ENCODE peak calls at places on chromosomes 4 and X, in ten cellular contexts. One of them, this sample, is unnamed.

GRCh38 chrX:129823115-129823514 is 20.6 kb downstream of the ZDHHC9 start:
- DNase-seq in memory B cell: peak
- DNase-seq in fibroblast of villous mesenchyme: peak
- DNase-seq in activated CD8-positive, alpha-beta memory T cell treated with anti-CD3 and anti-CD28 coated beads for 4 hours: no peak
- DNase-seq in body of pancreas: peak
- DNase-seq in NCI-H2029 treated with DMSO at 0.1 percent for 48 hours: peak
- DNase-seq in amygdala: no peak
- DNase-seq in T47D: peak
- DNase-seq in stimulated activated CD8-positive, alpha-beta memory T cell treated with anti-CD3 and anti-CD28 coated beads, Interleukin-15, amount 100 ng/mL, for 1 hour: no peak
- DNase-seq in Caco-2: peak
- DNase-seq in this sample: no peak

GRCh38 chr4:86294883-86295282 is 65.0 kb downstream of the MAPK10 start:
- DNase-seq in Caco-2: no peak
- DNase-seq in stimulated activated CD8-positive, alpha-beta memory T cell treated with anti-CD3 and anti-CD28 coated beads, Interleukin-15, amount 100 ng/mL, for 1 hour: no peak
- DNase-seq in body of pancreas: no peak
- DNase-seq in memory B cell: no peak
- DNase-seq in activated CD8-positive, alpha-beta memory T cell treated with anti-CD3 and anti-CD28 coated beads for 4 hours: no peak
- DNase-seq in T47D: no peak
- DNase-seq in fibroblast of villous mesenchyme: no peak
- DNase-seq in NCI-H2029 treated with DMSO at 0.1 percent for 48 hours: no peak
- DNase-seq in amygdala: no peak
- DNase-seq in this sample: no peak

GRCh38 chr4:244471-244870 is 60.8 kb downstream of the ZNF732 start:
- DNase-seq in NCI-H2029 treated with DMSO at 0.1 percent for 48 hours: peak
- DNase-seq in T47D: peak
- DNase-seq in activated CD8-positive, alpha-beta memory T cell treated with anti-CD3 and anti-CD28 coated beads for 4 hours: peak
- DNase-seq in fibroblast of villous mesenchyme: peak
- DNase-seq in memory B cell: peak
- DNase-seq in stimulated activated CD8-positive, alpha-beta memory T cell treated with anti-CD3 and anti-CD28 coated beads, Interleukin-15, amount 100 ng/mL, for 1 hour: peak
- DNase-seq in amygdala: no peak
- DNase-seq in body of pancreas: peak
- DNase-seq in Caco-2: no peak
- DNase-seq in this sample: peak

GRCh38 chrX:44462851-44463250 is 79.8 kb downstream of the FUNDC1 start:
- DNase-seq in T47D: no peak
- DNase-seq in NCI-H2029 treated with DMSO at 0.1 percent for 48 hours: peak
- DNase-seq in amygdala: no peak
- DNase-seq in activated CD8-positive, alpha-beta memory T cell treated with anti-CD3 and anti-CD28 coated beads for 4 hours: no peak
- DNase-seq in stimulated activated CD8-positive, alpha-beta memory T cell treated with anti-CD3 and anti-CD28 coated beads, Interleukin-15, amount 100 ng/mL, for 1 hour: no peak
- DNase-seq in memory B cell: no peak
- DNase-seq in body of pancreas: no peak
- DNase-seq in Caco-2: no peak
- DNase-seq in fibroblast of villous mesenchyme: no peak
- DNase-seq in this sample: no peak

GRCh38 chr4:112145820-112146813 is 863 bp downstream of the FAM241A start:
- DNase-seq in NCI-H2029 treated with DMSO at 0.1 percent for 48 hours: no peak
- DNase-seq in amygdala: no peak
- DNase-seq in body of pancreas: peak
- DNase-seq in memory B cell: peak
- DNase-seq in fibroblast of villous mesenchyme: peak
- DNase-seq in activated CD8-positive, alpha-beta memory T cell treated with anti-CD3 and anti-CD28 coated beads for 4 hours: peak
- DNase-seq in T47D: peak
- DNase-seq in stimulated activated CD8-positive, alpha-beta memory T cell treated with anti-CD3 and anti-CD28 coated beads, Interleukin-15, amount 100 ng/mL, for 1 hour: peak
- DNase-seq in Caco-2: peak
- DNase-seq in this sample: peak

GRCh38 chrX:33741807-33742206 is 390.3 kb downstream of the FAM47A start:
- DNase-seq in T47D: no peak
- DNase-seq in body of pancreas: peak
- DNase-seq in Caco-2: peak
- DNase-seq in fibroblast of villous mesenchyme: no peak
- DNase-seq in stimulated activated CD8-positive, alpha-beta memory T cell treated with anti-CD3 and anti-CD28 coated beads, Interleukin-15, amount 100 ng/mL, for 1 hour: no peak
- DNase-seq in memory B cell: no peak
- DNase-seq in amygdala: no peak
- DNase-seq in activated CD8-positive, alpha-beta memory T cell treated with anti-CD3 and anti-CD28 coated beads for 4 hours: no peak
- DNase-seq in NCI-H2029 treated with DMSO at 0.1 percent for 48 hours: no peak
- DNase-seq in this sample: no peak

GRCh38 chr4:118857760-118858159 is 21.8 kb upstream of the SEC24D start:
- DNase-seq in activated CD8-positive, alpha-beta memory T cell treated with anti-CD3 and anti-CD28 coated beads for 4 hours: no peak
- DNase-seq in fibroblast of villous mesenchyme: no peak
- DNase-seq in memory B cell: no peak
- DNase-seq in stimulated activated CD8-positive, alpha-beta memory T cell treated with anti-CD3 and anti-CD28 coated beads, Interleukin-15, amount 100 ng/mL, for 1 hour: no peak
- DNase-seq in Caco-2: no peak
- DNase-seq in NCI-H2029 treated with DMSO at 0.1 percent for 48 hours: no peak
- DNase-seq in body of pancreas: no peak
- DNase-seq in T47D: no peak
- DNase-seq in amygdala: no peak
- DNase-seq in this sample: no peak

GRCh38 chr4:172707622-172708021 is 461.0 kb upstream of the GALNT7 start:
- DNase-seq in fibroblast of villous mesenchyme: no peak
- DNase-seq in body of pancreas: no peak
- DNase-seq in activated CD8-positive, alpha-beta memory T cell treated with anti-CD3 and anti-CD28 coated beads for 4 hours: no peak
- DNase-seq in Caco-2: no peak
- DNase-seq in NCI-H2029 treated with DMSO at 0.1 percent for 48 hours: peak
- DNase-seq in memory B cell: no peak
- DNase-seq in stimulated activated CD8-positive, alpha-beta memory T cell treated with anti-CD3 and anti-CD28 coated beads, Interleukin-15, amount 100 ng/mL, for 1 hour: no peak
- DNase-seq in amygdala: no peak
- DNase-seq in T47D: peak
- DNase-seq in this sample: peak

GRCh38 chrX:46953137-46953527 is 40.9 kb downstream of the JADE3 start:
- DNase-seq in activated CD8-positive, alpha-beta memory T cell treated with anti-CD3 and anti-CD28 coated beads for 4 hours: no peak
- DNase-seq in amygdala: no peak
- DNase-seq in body of pancreas: no peak
- DNase-seq in fibroblast of villous mesenchyme: no peak
- DNase-seq in T47D: no peak
- DNase-seq in Caco-2: no peak
- DNase-seq in stimulated activated CD8-positive, alpha-beta memory T cell treated with anti-CD3 and anti-CD28 coated beads, Interleukin-15, amount 100 ng/mL, for 1 hour: no peak
- DNase-seq in memory B cell: no peak
- DNase-seq in NCI-H2029 treated with DMSO at 0.1 percent for 48 hours: no peak
- DNase-seq in this sample: no peak

GRCh38 chr4:47160095-47160494 is 128.7 kb downstream of the GABRB1 start:
- DNase-seq in stimulated activated CD8-positive, alpha-beta memory T cell treated with anti-CD3 and anti-CD28 coated beads, Interleukin-15, amount 100 ng/mL, for 1 hour: no peak
- DNase-seq in body of pancreas: no peak
- DNase-seq in T47D: no peak
- DNase-seq in NCI-H2029 treated with DMSO at 0.1 percent for 48 hours: no peak
- DNase-seq in activated CD8-positive, alpha-beta memory T cell treated with anti-CD3 and anti-CD28 coated beads for 4 hours: no peak
- DNase-seq in amygdala: no peak
- DNase-seq in fibroblast of villous mesenchyme: no peak
- DNase-seq in memory B cell: no peak
- DNase-seq in Caco-2: no peak
- DNase-seq in this sample: no peak

GRCh38 chr4:166842795-166843261 is 391.5 kb downstream of the SPOCK3 start:
- DNase-seq in activated CD8-positive, alpha-beta memory T cell treated with anti-CD3 and anti-CD28 coated beads for 4 hours: no peak
- DNase-seq in body of pancreas: no peak
- DNase-seq in stimulated activated CD8-positive, alpha-beta memory T cell treated with anti-CD3 and anti-CD28 coated beads, Interleukin-15, amount 100 ng/mL, for 1 hour: no peak
- DNase-seq in Caco-2: no peak
- DNase-seq in amygdala: no peak
- DNase-seq in memory B cell: no peak
- DNase-seq in NCI-H2029 treated with DMSO at 0.1 percent for 48 hours: no peak
- DNase-seq in fibroblast of villous mesenchyme: no peak
- DNase-seq in T47D: no peak
- DNase-seq in this sample: no peak

GRCh38 chr4:138392751-138393308 is 150.7 kb upstream of the SLC7A11 start:
- DNase-seq in T47D: no peak
- DNase-seq in memory B cell: no peak
- DNase-seq in body of pancreas: no peak
- DNase-seq in Caco-2: no peak
- DNase-seq in activated CD8-positive, alpha-beta memory T cell treated with anti-CD3 and anti-CD28 coated beads for 4 hours: no peak
- DNase-seq in fibroblast of villous mesenchyme: no peak
- DNase-seq in amygdala: no peak
- DNase-seq in stimulated activated CD8-positive, alpha-beta memory T cell treated with anti-CD3 and anti-CD28 coated beads, Interleukin-15, amount 100 ng/mL, for 1 hour: no peak
- DNase-seq in NCI-H2029 treated with DMSO at 0.1 percent for 48 hours: no peak
- DNase-seq in this sample: no peak

GRCh38 chr4:140355288-140355687 is 18.2 kb upstream of the SCOC start:
- DNase-seq in stimulated activated CD8-positive, alpha-beta memory T cell treated with anti-CD3 and anti-CD28 coated beads, Interleukin-15, amount 100 ng/mL, for 1 hour: no peak
- DNase-seq in amygdala: no peak
- DNase-seq in fibroblast of villous mesenchyme: no peak
- DNase-seq in activated CD8-positive, alpha-beta memory T cell treated with anti-CD3 and anti-CD28 coated beads for 4 hours: no peak
- DNase-seq in Caco-2: no peak
- DNase-seq in NCI-H2029 treated with DMSO at 0.1 percent for 48 hours: no peak
- DNase-seq in memory B cell: no peak
- DNase-seq in body of pancreas: no peak
- DNase-seq in T47D: no peak
- DNase-seq in this sample: no peak

GRCh38 chr4:5086535-5086934 is 35.3 kb downstream of the STK32B start:
- DNase-seq in amygdala: no peak
- DNase-seq in memory B cell: no peak
- DNase-seq in Caco-2: no peak
- DNase-seq in body of pancreas: no peak
- DNase-seq in stimulated activated CD8-positive, alpha-beta memory T cell treated with anti-CD3 and anti-CD28 coated beads, Interleukin-15, amount 100 ng/mL, for 1 hour: no peak
- DNase-seq in NCI-H2029 treated with DMSO at 0.1 percent for 48 hours: no peak
- DNase-seq in fibroblast of villous mesenchyme: no peak
- DNase-seq in T47D: no peak
- DNase-seq in activated CD8-positive, alpha-beta memory T cell treated with anti-CD3 and anti-CD28 coated beads for 4 hours: no peak
- DNase-seq in this sample: no peak

GRCh38 chr4:89906316-89906715 is 11.7 kb downstream of the MMRN1 start:
- DNase-seq in body of pancreas: no peak
- DNase-seq in stimulated activated CD8-positive, alpha-beta memory T cell treated with anti-CD3 and anti-CD28 coated beads, Interleukin-15, amount 100 ng/mL, for 1 hour: no peak
- DNase-seq in NCI-H2029 treated with DMSO at 0.1 percent for 48 hours: no peak
- DNase-seq in fibroblast of villous mesenchyme: no peak
- DNase-seq in memory B cell: no peak
- DNase-seq in Caco-2: no peak
- DNase-seq in amygdala: no peak
- DNase-seq in T47D: no peak
- DNase-seq in activated CD8-positive, alpha-beta memory T cell treated with anti-CD3 and anti-CD28 coated beads for 4 hours: no peak
- DNase-seq in this sample: no peak

GRCh38 chr4:113049421-113050355 is at the start of gene ANK2:
- DNase-seq in T47D: no peak
- DNase-seq in NCI-H2029 treated with DMSO at 0.1 percent for 48 hours: peak
- DNase-seq in Caco-2: no peak
- DNase-seq in memory B cell: no peak
- DNase-seq in stimulated activated CD8-positive, alpha-beta memory T cell treated with anti-CD3 and anti-CD28 coated beads, Interleukin-15, amount 100 ng/mL, for 1 hour: no peak
- DNase-seq in amygdala: peak
- DNase-seq in body of pancreas: peak
- DNase-seq in activated CD8-positive, alpha-beta memory T cell treated with anti-CD3 and anti-CD28 coated beads for 4 hours: no peak
- DNase-seq in fibroblast of villous mesenchyme: no peak
- DNase-seq in this sample: peak

GRCh38 chr4:101067383-101067782 is 279.9 kb downstream of the PPP3CA start:
- DNase-seq in NCI-H2029 treated with DMSO at 0.1 percent for 48 hours: no peak
- DNase-seq in T47D: no peak
- DNase-seq in amygdala: no peak
- DNase-seq in body of pancreas: no peak
- DNase-seq in fibroblast of villous mesenchyme: peak
- DNase-seq in stimulated activated CD8-positive, alpha-beta memory T cell treated with anti-CD3 and anti-CD28 coated beads, Interleukin-15, amount 100 ng/mL, for 1 hour: no peak
- DNase-seq in activated CD8-positive, alpha-beta memory T cell treated with anti-CD3 and anti-CD28 coated beads for 4 hours: no peak
- DNase-seq in memory B cell: no peak
- DNase-seq in Caco-2: no peak
- DNase-seq in this sample: no peak

GRCh38 chrX:47831788-47832187 is 4.9 kb upstream of the ZNF81 start:
- DNase-seq in fibroblast of villous mesenchyme: peak
- DNase-seq in Caco-2: peak
- DNase-seq in memory B cell: peak
- DNase-seq in NCI-H2029 treated with DMSO at 0.1 percent for 48 hours: peak
- DNase-seq in T47D: peak
- DNase-seq in amygdala: no peak
- DNase-seq in stimulated activated CD8-positive, alpha-beta memory T cell treated with anti-CD3 and anti-CD28 coated beads, Interleukin-15, amount 100 ng/mL, for 1 hour: peak
- DNase-seq in body of pancreas: peak
- DNase-seq in activated CD8-positive, alpha-beta memory T cell treated with anti-CD3 and anti-CD28 coated beads for 4 hours: peak
- DNase-seq in this sample: peak

GRCh38 chr4:73922766-73923630 is 53.8 kb downstream of the CXCL1 start:
- DNase-seq in T47D: peak
- DNase-seq in activated CD8-positive, alpha-beta memory T cell treated with anti-CD3 and anti-CD28 coated beads for 4 hours: no peak
- DNase-seq in body of pancreas: no peak
- DNase-seq in NCI-H2029 treated with DMSO at 0.1 percent for 48 hours: no peak
- DNase-seq in Caco-2: no peak
- DNase-seq in memory B cell: no peak
- DNase-seq in fibroblast of villous mesenchyme: peak
- DNase-seq in stimulated activated CD8-positive, alpha-beta memory T cell treated with anti-CD3 and anti-CD28 coated beads, Interleukin-15, amount 100 ng/mL, for 1 hour: no peak
- DNase-seq in amygdala: no peak
- DNase-seq in this sample: peak

GRCh38 chr4:84905646-84906045 is 60.8 kb downstream of the WDFY3 start:
- DNase-seq in stimulated activated CD8-positive, alpha-beta memory T cell treated with anti-CD3 and anti-CD28 coated beads, Interleukin-15, amount 100 ng/mL, for 1 hour: no peak
- DNase-seq in T47D: no peak
- DNase-seq in memory B cell: no peak
- DNase-seq in fibroblast of villous mesenchyme: no peak
- DNase-seq in activated CD8-positive, alpha-beta memory T cell treated with anti-CD3 and anti-CD28 coated beads for 4 hours: no peak
- DNase-seq in NCI-H2029 treated with DMSO at 0.1 percent for 48 hours: no peak
- DNase-seq in body of pancreas: no peak
- DNase-seq in Caco-2: no peak
- DNase-seq in amygdala: no peak
- DNase-seq in this sample: no peak

GRCh38 chr4:146029147-146029546 is 90.5 kb upstream of the ZNF827 start:
- DNase-seq in NCI-H2029 treated with DMSO at 0.1 percent for 48 hours: no peak
- DNase-seq in amygdala: no peak
- DNase-seq in memory B cell: no peak
- DNase-seq in fibroblast of villous mesenchyme: no peak
- DNase-seq in activated CD8-positive, alpha-beta memory T cell treated with anti-CD3 and anti-CD28 coated beads for 4 hours: no peak
- DNase-seq in stimulated activated CD8-positive, alpha-beta memory T cell treated with anti-CD3 and anti-CD28 coated beads, Interleukin-15, amount 100 ng/mL, for 1 hour: no peak
- DNase-seq in body of pancreas: no peak
- DNase-seq in Caco-2: no peak
- DNase-seq in T47D: no peak
- DNase-seq in this sample: no peak

GRCh38 chr4:7792616-7793015 is 147.0 kb downstream of the AFAP1 start:
- DNase-seq in body of pancreas: no peak
- DNase-seq in fibroblast of villous mesenchyme: no peak
- DNase-seq in amygdala: no peak
- DNase-seq in activated CD8-positive, alpha-beta memory T cell treated with anti-CD3 and anti-CD28 coated beads for 4 hours: no peak
- DNase-seq in memory B cell: peak
- DNase-seq in T47D: no peak
- DNase-seq in Caco-2: no peak
- DNase-seq in stimulated activated CD8-positive, alpha-beta memory T cell treated with anti-CD3 and anti-CD28 coated beads, Interleukin-15, amount 100 ng/mL, for 1 hour: no peak
- DNase-seq in NCI-H2029 treated with DMSO at 0.1 percent for 48 hours: no peak
- DNase-seq in this sample: no peak

GRCh38 chr4:150106886-150107285 is 28.6 kb downstream of the DCLK2 start:
- DNase-seq in NCI-H2029 treated with DMSO at 0.1 percent for 48 hours: no peak
- DNase-seq in T47D: no peak
- DNase-seq in amygdala: no peak
- DNase-seq in body of pancreas: no peak
- DNase-seq in memory B cell: no peak
- DNase-seq in stimulated activated CD8-positive, alpha-beta memory T cell treated with anti-CD3 and anti-CD28 coated beads, Interleukin-15, amount 100 ng/mL, for 1 hour: no peak
- DNase-seq in fibroblast of villous mesenchyme: no peak
- DNase-seq in Caco-2: no peak
- DNase-seq in activated CD8-positive, alpha-beta memory T cell treated with anti-CD3 and anti-CD28 coated beads for 4 hours: no peak
- DNase-seq in this sample: no peak

GRCh38 chrX:71617742-71618141 is 569 bp downstream of the CXCR3 start:
- DNase-seq in stimulated activated CD8-positive, alpha-beta memory T cell treated with anti-CD3 and anti-CD28 coated beads, Interleukin-15, amount 100 ng/mL, for 1 hour: no peak
- DNase-seq in fibroblast of villous mesenchyme: no peak
- DNase-seq in Caco-2: no peak
- DNase-seq in T47D: no peak
- DNase-seq in amygdala: no peak
- DNase-seq in memory B cell: no peak
- DNase-seq in activated CD8-positive, alpha-beta memory T cell treated with anti-CD3 and anti-CD28 coated beads for 4 hours: no peak
- DNase-seq in body of pancreas: no peak
- DNase-seq in NCI-H2029 treated with DMSO at 0.1 percent for 48 hours: no peak
- DNase-seq in this sample: no peak

GRCh38 chr4:78768447-78769177 is 7.5 kb upstream of the BMP2K start:
- DNase-seq in body of pancreas: no peak
- DNase-seq in amygdala: no peak
- DNase-seq in stimulated activated CD8-positive, alpha-beta memory T cell treated with anti-CD3 and anti-CD28 coated beads, Interleukin-15, amount 100 ng/mL, for 1 hour: no peak
- DNase-seq in activated CD8-positive, alpha-beta memory T cell treated with anti-CD3 and anti-CD28 coated beads for 4 hours: no peak
- DNase-seq in NCI-H2029 treated with DMSO at 0.1 percent for 48 hours: no peak
- DNase-seq in fibroblast of villous mesenchyme: peak
- DNase-seq in Caco-2: no peak
- DNase-seq in memory B cell: no peak
- DNase-seq in T47D: no peak
- DNase-seq in this sample: no peak

GRCh38 chr4:10182446-10183424 is 66.1 kb upstream of the WDR1 start:
- DNase-seq in stimulated activated CD8-positive, alpha-beta memory T cell treated with anti-CD3 and anti-CD28 coated beads, Interleukin-15, amount 100 ng/mL, for 1 hour: no peak
- DNase-seq in activated CD8-positive, alpha-beta memory T cell treated with anti-CD3 and anti-CD28 coated beads for 4 hours: no peak
- DNase-seq in Caco-2: no peak
- DNase-seq in memory B cell: no peak
- DNase-seq in amygdala: no peak
- DNase-seq in NCI-H2029 treated with DMSO at 0.1 percent for 48 hours: no peak
- DNase-seq in T47D: no peak
- DNase-seq in body of pancreas: no peak
- DNase-seq in fibroblast of villous mesenchyme: no peak
- DNase-seq in this sample: no peak

GRCh38 chrX:46447384-46447783 is 97.8 kb downstream of the ZNF674 start:
- DNase-seq in memory B cell: no peak
- DNase-seq in amygdala: no peak
- DNase-seq in stimulated activated CD8-positive, alpha-beta memory T cell treated with anti-CD3 and anti-CD28 coated beads, Interleukin-15, amount 100 ng/mL, for 1 hour: no peak
- DNase-seq in activated CD8-positive, alpha-beta memory T cell treated with anti-CD3 and anti-CD28 coated beads for 4 hours: peak
- DNase-seq in body of pancreas: no peak
- DNase-seq in T47D: no peak
- DNase-seq in NCI-H2029 treated with DMSO at 0.1 percent for 48 hours: no peak
- DNase-seq in Caco-2: no peak
- DNase-seq in fibroblast of villous mesenchyme: peak
- DNase-seq in this sample: no peak

GRCh38 chr4:152045781-152046571 is 285.2 kb upstream of the GATB start:
- DNase-seq in activated CD8-positive, alpha-beta memory T cell treated with anti-CD3 and anti-CD28 coated beads for 4 hours: no peak
- DNase-seq in T47D: peak
- DNase-seq in body of pancreas: peak
- DNase-seq in amygdala: no peak
- DNase-seq in memory B cell: no peak
- DNase-seq in stimulated activated CD8-positive, alpha-beta memory T cell treated with anti-CD3 and anti-CD28 coated beads, Interleukin-15, amount 100 ng/mL, for 1 hour: no peak
- DNase-seq in fibroblast of villous mesenchyme: peak
- DNase-seq in Caco-2: peak
- DNase-seq in NCI-H2029 treated with DMSO at 0.1 percent for 48 hours: no peak
- DNase-seq in this sample: peak